ENCODE peak calls at places on chromosomes 5 and 9, in five cellular contexts. T, B, W, K and H are unnamed samples.

GRCh38 chr5:73950441-73950873 is 324.5 kb downstream of the ARHGEF28 start:
- DNase-seq in T (no peak), B (no peak), W (peak; percentile 51), K (no peak), H (no peak)

GRCh38 chr5:10621837-10622236 is 58.0 kb downstream of the ANKRD33B start:
- DNase-seq in T (no peak), B (no peak), W (no peak), K (no peak), H (no peak)

GRCh38 chr9:95349109-95350038 is 31.9 kb upstream of the FANCC start:
- DNase-seq in T (peak; percentile 13), B (no peak), W (no peak), K (no peak), H (peak; percentile 8)

GRCh38 chr9:130237763-130238524 is 27.6 kb upstream of the HMCN2 start:
- DNase-seq in T (no peak), B (no peak), W (no peak), K (peak; percentile 40), H (no peak)

GRCh38 chr9:109868722-109869121 is 88.7 kb downstream of the PALM2AKAP2 start:
- DNase-seq in T (no peak), B (no peak), W (no peak), K (no peak), H (no peak)

GRCh38 chr5:72817076-72817476 is 615 bp downstream of the TNPO1 start:
- DNase-seq in T (no peak), B (peak; percentile 70), W (peak; percentile 76), K (no peak), H (peak; percentile 70)

GRCh38 chr5:170070556-170071412 is 34.9 kb upstream of the FOXI1 start:
- DNase-seq in T (peak; percentile 47), B (peak; percentile 49), W (peak; percentile 65), K (no peak), H (peak; percentile 59)

GRCh38 chr9:131799177-131799823 is 59.4 kb upstream of the RAPGEF1 start:
- DNase-seq in T (peak; percentile 78), B (peak; percentile 39), W (peak; percentile 53), K (peak; percentile 43), H (peak; percentile 32)

GRCh38 chr5:44932922-44933585 is 124.3 kb downstream of the MRPS30 start:
- DNase-seq in T (no peak), B (no peak), W (peak; percentile 2), K (no peak), H (no peak)

GRCh38 chr9:10843151-10843550 is 230.3 kb upstream of the PTPRD start:
- DNase-seq in T (no peak), B (no peak), W (no peak), K (no peak), H (no peak)

GRCh38 chr9:125878241-125878640 is 131.1 kb downstream of the PBX3 start:
- DNase-seq in T (no peak), B (peak; percentile 17), W (peak; percentile 24), K (no peak), H (no peak)